ENCODE peak calls at places on chromosome 19, in eight cellular contexts. E is CD8-positive, alpha-beta memory T cell; Z is PC-9; B is IMR-90; P is Peyer's patch; H is neuronal stem cell; X is OCI-LY7; Q is K562. D is an unnamed sample.

GRCh38 chr19:13428352-13428751 is 77.9 kb downstream of the CACNA1A start:
- DNase-seq in Z (no peak), B (peak; percentile 17), E (no peak), P (no peak), H (no peak), X (peak; percentile 41), Q (peak; percentile 64), D (peak; percentile 19)

GRCh38 chr19:6616011-6616410 is 25.1 kb upstream of the CD70 start:
- DNase-seq in H (no peak), E (no peak), B (no peak), X (no peak), Q (no peak), Z (no peak), P (no peak), D (peak; percentile 4)

GRCh38 chr19:40549007-40549708 is 27.5 kb upstream of the SHKBP1 start:
- DNase-seq in P (peak; percentile 72), Z (peak; percentile 68), E (peak; percentile 50), X (peak; percentile 59), Q (peak; percentile 88), H (peak; percentile 81), B (peak; percentile 39), D (peak; percentile 41)

GRCh38 chr19:32357720-32358119 is 12.3 kb downstream of the ZNF507 start:
- DNase-seq in X (no peak), P (no peak), Z (no peak), B (no peak), H (no peak), Q (no peak), E (no peak), D (no peak)

GRCh38 chr19:10679743-10680142 is 21.5 kb upstream of the QTRT1 start:
- DNase-seq in B (no peak), H (no peak), P (no peak), Z (no peak), X (no peak), E (no peak), Q (no peak), D (no peak)

GRCh38 chr19:12527034-12527836 is 24.0 kb downstream of the ZNF564 start:
- DNase-seq in B (peak; percentile 41), P (no peak), Q (peak; percentile 37), E (no peak), X (peak; percentile 22), H (no peak), Z (peak; percentile 6), D (peak; percentile 35)

GRCh38 chr19:6213266-6213595 is 66.5 kb downstream of the MLLT1 start:
- DNase-seq in Z (no peak), B (no peak), P (peak; percentile 33), X (no peak), Q (no peak), E (no peak), H (no peak), D (no peak)

GRCh38 chr19:43316591-43317319 is 36.7 kb upstream of the CD177 start:
- DNase-seq in H (no peak), B (peak; percentile 45), P (no peak), X (no peak), Z (no peak), Q (peak; percentile 77), E (no peak), D (peak; percentile 16)

GRCh38 chr19:50796634-50797428 is 6.6 kb downstream of the ACP4 start:
- DNase-seq in P (no peak), B (no peak), H (no peak), Q (no peak), X (no peak), E (no peak), Z (no peak), D (no peak)

GRCh38 chr19:57099199-57099661 is 20.6 kb upstream of the USP29 start:
- DNase-seq in H (peak; percentile 38), X (peak; percentile 4), P (no peak), B (peak; percentile 35), E (peak; percentile 30), Q (peak; percentile 49), Z (peak; percentile 52), D (peak; percentile 76)

GRCh38 chr19:35249848-35250711 is 1.3 kb downstream of the LSR start:
- DNase-seq in E (no peak), X (no peak), B (no peak), H (no peak), P (peak; percentile 44), Z (no peak), Q (no peak), D (no peak)

GRCh38 chr19:2969104-2969504 is 8.3 kb upstream of the TLE6 start:
- DNase-seq in X (peak; percentile 94), Z (no peak), P (no peak), B (no peak), H (no peak), E (no peak), Q (peak; percentile 38), D (no peak)

GRCh38 chr19:8128551-8128950 is 20.8 kb downstream of the FBN3 start:
- DNase-seq in Z (no peak), E (no peak), Q (no peak), B (no peak), X (no peak), H (no peak), P (no peak), D (no peak)

GRCh38 chr19:13014101-13014920 is 19.0 kb downstream of the NFIX start:
- DNase-seq in B (no peak), Z (no peak), H (no peak), X (no peak), E (no peak), Q (no peak), P (peak; percentile 60), D (no peak)

GRCh38 chr19:5891938-5892771 is 11.4 kb downstream of the NDUFA11 start:
- DNase-seq in P (peak; percentile 71), H (peak; percentile 48), B (peak; percentile 35), Q (peak; percentile 60), X (peak; percentile 32), Z (no peak), E (no peak), D (peak; percentile 68)

GRCh38 chr19:46330319-46330918 is 16.5 kb upstream of the PPP5C start:
- DNase-seq in P (no peak), Z (no peak), Q (no peak), B (no peak), X (no peak), E (no peak), H (no peak), D (no peak)

GRCh38 chr19:44344255-44344654 is 12.2 kb downstream of the ZNF112 start:
- DNase-seq in X (peak; percentile 75), H (no peak), Z (no peak), B (no peak), E (no peak), P (no peak), Q (no peak), D (no peak)

GRCh38 chr19:11260996-11261395 is 1.3 kb downstream of the DOCK6 start:
- DNase-seq in Z (no peak), P (no peak), E (no peak), Q (no peak), B (no peak), X (no peak), H (no peak), D (no peak)

GRCh38 chr19:892243-892996 is 567 bp downstream of the MED16 start:
- DNase-seq in H (no peak), P (no peak), Z (no peak), X (peak; percentile 36), E (no peak), Q (no peak), B (no peak), D (peak; percentile 30)

GRCh38 chr19:38658462-38659306 is 11.2 kb downstream of the ACTN4 start:
- DNase-seq in X (no peak), E (no peak), Q (no peak), B (peak; percentile 100), H (no peak), Z (peak; percentile 70), P (no peak), D (peak; percentile 99)
- H3K4me1 ChIP-seq in X (peaks cover 10% of the 10 kb centered on the region), E (peaks cover 75% of the 10 kb centered on the region), Q (peaks cover 14% of the 10 kb centered on the region), B (peaks cover 44% of the 10 kb centered on the region), H (peaks cover 13% of the 10 kb centered on the region), Z (peaks cover 97% of the 10 kb centered on the region), P (peaks cover 35% of the 10 kb centered on the region), D (peaks cover 85% of the 10 kb centered on the region)

DNA sequence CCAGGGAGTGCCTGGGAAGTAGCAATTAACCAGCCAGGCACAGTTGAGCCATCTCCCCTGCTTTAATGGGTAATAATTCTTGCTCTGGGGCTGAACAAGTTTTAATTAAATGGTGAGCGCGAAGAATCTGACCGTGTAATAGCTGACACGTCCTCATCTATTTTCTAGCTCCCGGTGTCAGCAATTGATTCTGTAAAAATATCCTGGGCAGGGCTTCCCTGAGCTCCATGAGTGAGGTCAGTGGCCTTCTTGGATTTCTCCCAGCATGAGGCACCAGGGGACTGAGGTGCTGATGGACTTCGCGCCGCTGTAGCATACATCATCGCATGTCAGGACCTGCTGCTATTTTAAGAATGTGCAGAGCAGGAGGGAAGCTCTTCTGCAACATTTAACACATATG is 27.0 kb downstream of the SIPA1L3 start:
- DNase-seq in X (no peak), Z (no peak), Q (no peak), H (no peak), E (no peak), P (peak; percentile 79), B (peak; percentile 20), D (no peak)
- H3K4me1 ChIP-seq in X (peaks cover 49% of the 10 kb centered on the region), Z (peaks cover 54% of the 10 kb centered on the region), Q (peaks cover 6% of the 10 kb centered on the region), H (peaks cover 10% of the 10 kb centered on the region), E (no peaks in the 10 kb centered on the region), P (peaks cover 10% of the 10 kb centered on the region), B (peaks cover 11% of the 10 kb centered on the region), D (peaks cover 9% of the 10 kb centered on the region)

GRCh38 chr19:48516536-48516935 is 4.9 kb upstream of the LMTK3 start:
- DNase-seq in B (no peak), H (no peak), P (no peak), X (no peak), Z (no peak), Q (no peak), E (no peak), D (no peak)
- H3K4me1 ChIP-seq in B (no peaks in the 10 kb centered on the region), H (peaks cover 4% of the 10 kb centered on the region), P (no peaks in the 10 kb centered on the region), X (peaks cover 23% of the 10 kb centered on the region), Z (no peaks in the 10 kb centered on the region), Q (peaks cover 26% of the 10 kb centered on the region), E (peaks cover 19% of the 10 kb centered on the region), D (no peaks in the 10 kb centered on the region)

GRCh38 chr19:39465956-39466747 is 14.5 kb upstream of the TIMM50 start:
- DNase-seq in Z (no peak), P (no peak), Q (no peak), X (no peak), H (no peak), B (no peak), E (no peak), D (no peak)

GRCh38 chr19:39469567-39469966 is 11.1 kb upstream of the TIMM50 start:
- DNase-seq in Q (no peak), B (no peak), E (no peak), X (no peak), H (no peak), P (no peak), Z (no peak), D (no peak)

GRCh38 chr19:39469036-39469435 is 11.6 kb upstream of the TIMM50 start:
- DNase-seq in B (no peak), P (no peak), Q (no peak), X (no peak), Z (no peak), H (no peak), E (no peak), D (no peak)

GRCh38 chr19:39470724-39471339 is 9.8 kb upstream of the TIMM50 start:
- DNase-seq in H (no peak), E (no peak), P (no peak), Z (no peak), X (no peak), Q (no peak), B (peak; percentile 12), D (no peak)

GRCh38 chr19:39467941-39468340 is 12.7 kb upstream of the TIMM50 start:
- DNase-seq in X (no peak), Z (no peak), P (no peak), B (no peak), E (no peak), Q (no peak), H (no peak), D (no peak)
- H3K4me1 ChIP-seq in X (no peaks in the 10 kb centered on the region), Z (no peaks in the 10 kb centered on the region), P (no peaks in the 10 kb centered on the region), B (no peaks in the 10 kb centered on the region), E (no peaks in the 10 kb centered on the region), Q (peaks cover 3% of the 10 kb centered on the region), H (no peaks in the 10 kb centered on the region), D (no peaks in the 10 kb centered on the region)

D was measured in adipocyte.